ENCODE peak calls at places on chromosomes 2 and 18, in ten cellular contexts. O is A549; J is iPS DF 6.9; Z is neural progenitor cell; I is fibroblast of lung; T is A673; D is lung; M is CD8-positive, alpha-beta T cell; Q is astrocyte; R is cardiac muscle cell. U is an unnamed sample.

GRCh38 chr2:127373362-127374083 is 14.3 kb downstream of the MAP3K2 start:
- DNase-seq in O (no peak), Z (no peak), R (no peak), J (no peak), T (no peak), D (no peak), M (no peak), I (no peak), Q (no peak), U (no peak)

GRCh38 chr2:108923019-108923700 is 65.9 kb downstream of the EDAR start:
- DNase-seq in J (no peak), R (no peak), D (no peak), O (no peak), M (no peak), I (no peak), Z (no peak), Q (no peak), T (no peak), U (no peak)

GRCh38 chr18:77100751-77101355 is 31.7 kb downstream of the MBP start:
- DNase-seq in M (no peak), J (no peak), T (no peak), O (no peak), D (no peak), R (peak; percentile 15), Q (no peak), I (no peak), Z (no peak), U (no peak)

GRCh38 chr2:47015730-47016129 is 100.1 kb upstream of the MCFD2 start:
- DNase-seq in R (no peak), O (no peak), Z (no peak), T (no peak), J (no peak), Q (no peak), D (no peak), I (no peak), M (no peak), U (no peak)

GRCh38 chr2:180722551-180723239 is 257.7 kb upstream of the UBE2E3 start:
- DNase-seq in T (peak; percentile 81), R (peak; percentile 47), M (no peak), Q (peak; percentile 82), I (peak; percentile 62), J (no peak), Z (no peak), O (no peak), D (no peak), U (no peak)

GRCh38 chr2:230542751-230543150 is 126.8 kb downstream of the SP100 start:
- DNase-seq in J (no peak), O (no peak), R (peak; percentile 87), Z (no peak), I (no peak), T (no peak), Q (peak; percentile 11), M (no peak), D (no peak), U (no peak)

GRCh38 chr2:172427256-172427989 is at the start of gene ITGA6:
- DNase-seq in T (peak; percentile 56), I (peak; percentile 50), J (no peak), M (peak; percentile 68), Q (peak; percentile 53), O (peak; percentile 84), R (peak; percentile 52), D (peak; percentile 81), Z (peak; percentile 93), U (peak; percentile 79)

GRCh38 chr2:2448178-2448577 is 117.1 kb upstream of the MYT1L start:
- DNase-seq in M (no peak), I (no peak), O (no peak), T (no peak), Q (no peak), Z (no peak), D (no peak), R (no peak), J (no peak), U (no peak)

GRCh38 chr2:180000434-180000833 is 6.7 kb downstream of the CWC22 start:
- DNase-seq in M (no peak), Q (peak; percentile 25), I (peak; percentile 14), Z (no peak), O (no peak), R (peak; percentile 37), J (no peak), D (no peak), T (no peak), U (no peak)

GRCh38 chr18:23711421-23711820 is 22.2 kb downstream of the LAMA3 start:
- DNase-seq in M (no peak), D (no peak), J (no peak), Z (no peak), Q (no peak), R (no peak), I (no peak), O (no peak), T (no peak), U (no peak)

GRCh38 chr2:234335676-234336228 is 161.1 kb downstream of the ARL4C start:
- DNase-seq in Z (peak; percentile 67), R (peak; percentile 72), J (no peak), O (peak; percentile 21), M (peak; percentile 39), T (no peak), Q (peak; percentile 72), I (peak; percentile 88), D (peak; percentile 56), U (peak; percentile 57)

GRCh38 chr2:26579025-26579722 is 62.0 kb downstream of the CIB4 start:
- DNase-seq in T (no peak), D (no peak), I (no peak), O (no peak), Z (no peak), Q (no peak), J (no peak), M (no peak), R (no peak), U (no peak)

GRCh38 chr18:21664069-21664468 is 40.5 kb downstream of the ABHD3 start:
- DNase-seq in O (peak; percentile 79), T (no peak), J (no peak), Q (no peak), R (no peak), Z (no peak), D (no peak), M (no peak), I (no peak), U (no peak)

GRCh38 chr2:179207047-179207446 is 57.6 kb downstream of the SESTD1 start:
- DNase-seq in J (no peak), O (no peak), R (no peak), M (no peak), T (no peak), D (no peak), Q (no peak), Z (no peak), I (no peak), U (no peak)

GRCh38 chr18:70072678-70073077 is 125.0 kb upstream of the CD226 start:
- DNase-seq in J (no peak), O (peak; percentile 11), Q (peak; percentile 37), M (no peak), Z (no peak), D (no peak), I (peak; percentile 61), T (peak; percentile 19), R (peak; percentile 68), U (no peak)

DNA sequence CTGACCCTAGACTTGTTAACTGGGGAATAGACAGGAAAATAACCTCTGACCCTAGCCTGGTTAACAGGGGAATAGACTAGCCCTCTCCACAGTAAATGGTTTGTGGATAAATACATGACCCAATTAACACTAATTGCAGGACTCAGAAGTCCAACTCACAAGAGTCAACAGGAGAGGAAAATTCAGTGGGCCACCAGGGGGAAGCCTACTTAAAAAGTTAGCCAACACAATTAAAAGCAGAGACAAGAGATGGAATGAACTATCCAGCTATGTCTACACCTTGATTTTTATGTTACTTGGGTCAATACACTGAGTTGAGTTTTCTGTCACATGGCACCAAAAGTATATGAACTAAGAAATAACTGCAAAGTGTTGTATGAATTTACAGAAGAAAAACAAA is 158.8 kb upstream of the SLC39A10 start:
- DNase-seq in T (peak; percentile 36), D (peak; percentile 37), R (peak; percentile 56), O (peak; percentile 33), Z (peak; percentile 60), M (peak; percentile 57), Q (no peak), J (peak; percentile 22), I (peak; percentile 60), U (peak; percentile 25)
- H3K4me1 ChIP-seq in T (peaks cover 13% of the 10 kb centered on the region), D (no peaks in the 10 kb centered on the region), R (no peaks in the 10 kb centered on the region), O (peaks cover 3% of the 10 kb centered on the region), Z (no peaks in the 10 kb centered on the region), M (peaks cover 15% of the 10 kb centered on the region), Q (no peaks in the 10 kb centered on the region), J (no peaks in the 10 kb centered on the region), I (no peaks in the 10 kb centered on the region), U (peaks cover 19% of the 10 kb centered on the region)

GRCh38 chr2:241507430-241508239 is 749 bp downstream of the STK25 start:
- DNase-seq in R (peak; percentile 37), T (peak; percentile 61), D (no peak), O (peak; percentile 58), Z (peak; percentile 80), I (peak; percentile 36), J (no peak), Q (no peak), M (peak; percentile 25), U (peak; percentile 28)
- H3K27ac ChIP-seq in R (peak overlapping the region; percentile 89), T (peak overlapping the region; percentile 87), D (peak overlapping the region; percentile 94), O (peak overlapping the region; percentile 99), Z (no peak overlapping the region), I (no peak overlapping the region), J (no peak overlapping the region), Q (peak overlapping the region; percentile 19), M (no peak overlapping the region), U (peak overlapping the region; percentile 81)

DNA sequence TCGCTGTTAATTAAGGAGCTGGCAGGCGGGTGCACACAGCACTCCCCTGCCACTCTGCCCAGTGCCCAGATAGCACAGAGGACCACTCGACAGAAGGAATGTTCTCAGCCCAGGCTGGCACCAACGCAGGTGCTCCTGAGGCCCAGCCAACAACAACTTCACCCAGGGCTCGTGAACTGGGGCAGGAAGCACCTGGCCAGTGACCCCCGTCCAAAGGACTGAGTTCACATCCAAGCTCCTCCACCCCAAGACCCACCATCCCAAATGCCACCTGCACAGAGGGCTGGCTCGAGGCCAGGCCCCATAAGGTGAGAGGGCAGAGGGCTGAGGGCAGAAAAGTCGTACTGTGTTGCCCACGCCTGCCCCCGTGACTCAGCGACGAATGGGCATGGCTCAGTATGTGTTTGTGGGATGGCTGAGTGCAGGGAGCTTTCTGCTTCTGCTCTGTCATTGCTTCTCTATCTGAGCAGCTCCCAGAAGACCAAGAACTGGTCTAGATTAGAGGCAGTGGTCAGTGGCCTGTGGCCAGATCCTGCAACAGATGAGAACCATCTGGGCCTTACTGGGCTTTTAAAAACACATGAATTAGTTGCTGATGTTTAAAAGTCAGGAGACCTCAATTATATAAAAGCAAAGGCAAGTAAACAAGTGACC is 68.4 kb downstream of the POLR1A start:
- DNase-seq in M (no peak), Q (peak; percentile 90), T (no peak), O (no peak), Z (no peak), R (peak; percentile 94), D (peak; percentile 83), I (peak; percentile 93), J (no peak), U (no peak)
- H3K4me3 ChIP-seq in M (peak overlapping the region; percentile 2), Q (no peak overlapping the region), T (no peak overlapping the region), O (no peak overlapping the region), Z (no peak overlapping the region), R (no peak overlapping the region), D (no peak overlapping the region), I (no peak overlapping the region), J (no peak overlapping the region), U (peak overlapping the region; percentile 48)

DNA sequence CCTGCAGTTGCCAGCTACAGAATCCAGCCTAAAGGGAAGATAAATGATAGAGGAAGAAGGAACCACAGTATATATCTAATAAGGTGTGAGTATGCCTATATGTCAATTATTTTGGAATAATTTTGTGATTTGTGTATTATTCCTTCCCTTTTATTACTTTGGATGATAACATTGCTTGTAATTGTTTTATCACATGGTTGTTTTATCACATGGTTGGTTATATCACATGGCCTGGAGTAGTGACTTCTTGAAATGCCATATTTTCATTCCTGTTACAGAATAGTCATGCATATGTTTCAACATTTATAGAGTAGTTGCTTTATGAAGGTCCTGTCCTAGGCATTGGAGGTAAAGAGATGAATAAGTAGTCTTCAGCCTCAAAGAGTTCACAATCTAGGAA is 3.0 kb downstream of the AGPS start:
- DNase-seq in J (no peak), D (no peak), R (no peak), O (no peak), I (no peak), Z (no peak), T (no peak), M (no peak), Q (no peak), U (no peak)
- H3K4me1 ChIP-seq in J (no peaks in the 10 kb centered on the region), D (no peaks in the 10 kb centered on the region), R (peaks cover 22% of the 10 kb centered on the region), O (peaks cover 77% of the 10 kb centered on the region), I (peaks cover 8% of the 10 kb centered on the region), Z (peaks cover 20% of the 10 kb centered on the region), T (peaks cover 40% of the 10 kb centered on the region), M (peaks cover 40% of the 10 kb centered on the region), Q (peaks cover 48% of the 10 kb centered on the region), U (peaks cover 30% of the 10 kb centered on the region)